ENCODE peak calls at places on chromosomes 13 and 19, in four cellular contexts. X, O, D and Z are unnamed samples.

GRCh38 chr19:55189424-55189823 is 9.3 kb upstream of the SYT5 start:
- DNase-seq in D (peak; percentile 97), X (no peak), O (peak; percentile 88), Z (no peak)

GRCh38 chr19:2016041-2016807 is 710 bp upstream of the BTBD2 start:
- DNase-seq in O (peak; percentile 73), D (peak; percentile 73), X (peak; percentile 82), Z (peak; percentile 78)

GRCh38 chr19:18388328-18389094 is 2.6 kb downstream of the GDF15 start:
- DNase-seq in X (peak; percentile 87), O (no peak), D (peak; percentile 84), Z (peak; percentile 84)

GRCh38 chr13:81487151-81487550 is 1146.2 kb upstream of the SPRY2 start:
- DNase-seq in O (peak; percentile 35), X (no peak), D (no peak), Z (peak; percentile 76)

GRCh38 chr13:41614671-41615519 is 157.5 kb downstream of the RGCC start:
- DNase-seq in D (peak; percentile 74), O (no peak), X (no peak), Z (no peak)

GRCh38 chr13:20159646-20160345 is 1.1 kb downstream of the GJA3 start:
- DNase-seq in O (no peak), X (no peak), D (peak; percentile 73), Z (peak; percentile 51)

GRCh38 chr13:108827637-108828036 is 198.2 kb downstream of the MYO16 start:
- DNase-seq in X (no peak), D (no peak), O (no peak), Z (no peak)

GRCh38 chr13:112744306-112745021 is 54.6 kb downstream of the ATP11A start:
- DNase-seq in D (peak; percentile 78), O (no peak), X (no peak), Z (no peak)

GRCh38 chr19:40358773-40359172 is 10.3 kb downstream of the PLD3 start:
- DNase-seq in D (no peak), X (peak; percentile 81), O (no peak), Z (no peak)

GRCh38 chr13:95924389-95924994 is 128.7 kb downstream of the UGGT2 start:
- DNase-seq in X (no peak), O (peak; percentile 16), D (peak; percentile 89), Z (no peak)

GRCh38 chr13:21988624-21989023 is 317.8 kb downstream of the FGF9 start:
- DNase-seq in X (no peak), O (no peak), D (no peak), Z (no peak)

GRCh38 chr19:53055117-53055516 is 10.6 kb downstream of the ERVV-2 start:
- DNase-seq in X (no peak), D (no peak), O (no peak), Z (no peak)

GRCh38 chr19:15251749-15252397 is 19.6 kb upstream of the EPHX3 start:
- DNase-seq in O (no peak), D (peak; percentile 97), X (no peak), Z (peak; percentile 88)

GRCh38 chr19:58352760-58353671 is at the start of gene A1BG:
- DNase-seq in O (no peak), X (no peak), D (no peak), Z (no peak)

GRCh38 chr13:38657191-38657590 is 29.7 kb upstream of the FREM2 start:
- DNase-seq in X (no peak), D (peak; percentile 65), O (no peak), Z (no peak)

GRCh38 chr13:39379667-39380655 is 223.0 kb downstream of the LHFPL6 start:
- DNase-seq in D (peak; percentile 10), O (no peak), X (no peak), Z (no peak)

GRCh38 chr19:50818859-50819472 is 4.6 kb downstream of the KLK1 start:
- DNase-seq in D (no peak), O (no peak), X (peak; percentile 51), Z (no peak)

GRCh38 chr19:49106648-49107135 is 7.5 kb upstream of the LIN7B start:
- DNase-seq in X (peak; percentile 73), O (peak; percentile 43), D (peak; percentile 67), Z (peak; percentile 76)

GRCh38 chr19:33416307-33417215 is 43.1 kb downstream of the CEBPG start:
- DNase-seq in D (peak; percentile 71), O (peak; percentile 52), X (peak; percentile 66), Z (peak; percentile 81)

GRCh38 chr19:51002542-51003311 is 1.3 kb upstream of the KLK8 start:
- DNase-seq in O (peak; percentile 99), X (peak; percentile 25), D (peak; percentile 27), Z (peak; percentile 74)

GRCh38 chr19:14369399-14370168 is 11.7 kb upstream of the ADGRE5 start:
- DNase-seq in O (no peak), D (peak; percentile 82), X (no peak), Z (no peak)

GRCh38 chr19:6693681-6694080 is 23.7 kb upstream of the TNFSF14 start:
- DNase-seq in D (no peak), O (no peak), X (peak; percentile 86), Z (no peak)

GRCh38 chr13:91946498-91947070 is 548.2 kb downstream of the GPC5 start:
- DNase-seq in X (peak; percentile 64), O (no peak), D (peak; percentile 1), Z (peak; percentile 63)

GRCh38 chr13:79128158-79128557 is 277.9 kb downstream of the RBM26 start:
- DNase-seq in D (peak; percentile 58), X (no peak), O (no peak), Z (no peak)

GRCh38 chr19:22052644-22053013 is 345 bp downstream of the ZNF257 start:
- DNase-seq in D (peak; percentile 6), O (no peak), X (peak; percentile 19), Z (no peak)

GRCh38 chr19:2423913-2424685 is 3.3 kb downstream of the TIMM13 start:
- DNase-seq in D (no peak), X (no peak), O (no peak), Z (no peak)

GRCh38 chr19:51716925-51717324 is 6.9 kb downstream of the HAS1 start:
- DNase-seq in O (no peak), X (no peak), D (no peak), Z (no peak)

GRCh38 chr19:54252243-54252642 is 4.8 kb downstream of the LILRB5 start:
- DNase-seq in D (no peak), X (no peak), O (no peak), Z (no peak)

GRCh38 chr19:49874503-49875157 is 2.5 kb downstream of the AKT1S1 start:
- DNase-seq in D (no peak), O (no peak), X (no peak), Z (no peak)

GRCh38 chr19:15466851-15467733 is 2.7 kb upstream of the RASAL3 start:
- DNase-seq in O (no peak), D (peak; percentile 33), X (peak; percentile 55), Z (no peak)

GRCh38 chr19:21166436-21166835 is 24.6 kb downstream of the ZNF431 start:
- DNase-seq in X (no peak), O (no peak), D (no peak), Z (no peak)

GRCh38 chr13:110422913-110423688 is 116.0 kb downstream of the COL4A2 start:
- DNase-seq in D (peak; percentile 62), O (no peak), X (no peak), Z (no peak)

GRCh38 chr19:8252922-8253589 is 43.9 kb downstream of the CERS4 start:
- DNase-seq in O (peak; percentile 51), X (peak; percentile 84), D (peak; percentile 81), Z (peak; percentile 92)

GRCh38 chr13:94323746-94324408 is 155.6 kb downstream of the DCT start:
- DNase-seq in X (peak; percentile 32), D (no peak), O (no peak), Z (no peak)

GRCh38 chr13:44867825-44868224 is 121.4 kb downstream of the NUFIP1 start:
- DNase-seq in X (no peak), O (no peak), D (no peak), Z (no peak)
- TF ChIP-seq EZH2phosphoT487 in X (no peak), O (no peak), D (no peak), Z (no peak)

DNA sequence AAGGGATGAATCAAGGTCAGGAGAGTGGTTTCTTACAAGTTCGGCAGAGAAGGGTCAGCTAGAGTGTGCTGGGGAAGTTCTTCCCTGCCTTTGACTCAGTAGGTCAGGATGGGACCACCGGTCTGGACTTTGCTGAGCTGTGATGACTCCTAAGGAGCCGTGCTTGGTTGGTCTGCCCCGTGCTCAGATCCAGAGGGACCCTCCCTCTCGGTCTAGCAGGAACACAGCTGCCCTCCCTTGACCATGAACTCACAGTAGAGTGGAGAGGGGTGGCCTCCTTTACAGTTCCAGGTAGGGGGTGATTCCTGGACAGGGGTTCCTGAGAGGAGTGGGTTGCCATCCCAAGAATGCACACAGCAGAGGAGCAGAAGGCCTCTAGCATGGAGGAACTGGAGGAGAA is 4.3 kb downstream of the RPS19 start:
- DNase-seq in X (no peak), O (no peak), D (no peak), Z (no peak)
- H3K4me2 ChIP-seq in X (peak overlapping the region; percentile 98), O (no peak overlapping the region), D (no peak overlapping the region), Z (no peak overlapping the region)

GRCh38 chr13:45615501-45616101 is at the start of gene ERICH6B:
- DNase-seq in D (no peak), X (no peak), O (no peak), Z (peak; percentile 92)
- H2AFZ ChIP-seq in D (no peak within 1 kb of the TSS), X (no peak within 1 kb of the TSS), O (no peak within 1 kb of the TSS), Z (peak within 1 kb of the TSS; percentile 89)

GRCh38 chr13:44906230-44906629 is 83.0 kb downstream of the NUFIP1 start:
- DNase-seq in D (peak; percentile 28), O (no peak), X (no peak), Z (no peak)

GRCh38 chr13:44906758-44907157 is 82.5 kb downstream of the NUFIP1 start:
- DNase-seq in X (no peak), O (no peak), D (peak; percentile 66), Z (no peak)

GRCh38 chr13:44902793-44903192 is 86.5 kb downstream of the NUFIP1 start:
- DNase-seq in D (no peak), X (no peak), O (no peak), Z (no peak)

GRCh38 chr13:44904982-44905381 is 84.3 kb downstream of the NUFIP1 start:
- DNase-seq in X (no peak), O (no peak), D (peak; percentile 98), Z (no peak)

GRCh38 chr13:44903596-44903995 is 85.7 kb downstream of the NUFIP1 start:
- DNase-seq in D (peak; percentile 87), O (no peak), X (no peak), Z (peak; percentile 56)
- TF ChIP-seq EZH2phosphoT487 in D (no peak), O (no peak), X (no peak), Z (no peak)